ENCODE peak calls at places on chromosome 22, in six cellular contexts. Z, N, R, Q, O and P are unnamed samples. For H3K4me1, the result is how much of the 10 kb centered on the place peaks cover.

GRCh38 chr22:50497093-50497492 is 10.4 kb downstream of the LMF2 start:
- DNase-seq in Z (no peak), N (no peak), R (no peak), Q (no peak), O (no peak), P (no peak)

GRCh38 chr22:49687333-49687732 is 140.3 kb downstream of the BRD1 start:
- DNase-seq in Z (no peak), N (no peak), R (no peak), Q (no peak), O (no peak), P (no peak)

GRCh38 chr22:16866167-16866566 is 41.0 kb upstream of the XKR3 start:
- DNase-seq in Z (no peak), N (no peak), R (no peak), Q (no peak), O (no peak), P (no peak)

GRCh38 chr22:36823177-36823839 is 6.5 kb upstream of the PVALB start:
- DNase-seq in Z (peak), N (peak), R (peak), Q (peak), O (no peak), P (no peak)

GRCh38 chr22:36368359-36368983 is 19.3 kb downstream of the MYH9 start:
- DNase-seq in Z (peak), N (peak), R (peak), Q (peak), O (peak), P (peak)

GRCh38 chr22:24090581-24090980 is 79.5 kb downstream of the CABIN1 start:
- DNase-seq in Z (no peak), N (no peak), R (peak), Q (no peak), O (no peak), P (no peak)

GRCh38 chr22:30044369-30044768 is 35.9 kb upstream of the HORMAD2 start:
- DNase-seq in Z (no peak), N (peak), R (peak), Q (no peak), O (no peak), P (peak)

GRCh38 chr22:29143848-29144785 is 61.6 kb upstream of the EMID1 start:
- DNase-seq in Z (no peak), N (no peak), R (no peak), Q (no peak), O (no peak), P (no peak)

GRCh38 chr22:24106385-24107381 is 74.6 kb upstream of the SUSD2 start:
- DNase-seq in Z (peak), N (peak), R (no peak), Q (peak), O (no peak), P (no peak)

GRCh38 chr22:17903564-17904295 is 120.6 kb downstream of the MICAL3 start:
- DNase-seq in Z (no peak), N (no peak), R (no peak), Q (no peak), O (no peak), P (no peak)

GRCh38 chr22:37169412-37169811 is 18.6 kb downstream of the C1QTNF6 start:
- DNase-seq in Z (no peak), N (no peak), R (no peak), Q (no peak), O (no peak), P (no peak)

GRCh38 chr22:24768537-24769374 is 5.8 kb downstream of the PIWIL3 start:
- DNase-seq in Z (peak), N (peak), R (peak), Q (peak), O (no peak), P (peak)

GRCh38 chr22:35477911-35478582 is 62.6 kb upstream of the RASD2 start:
- DNase-seq in Z (no peak), N (peak), R (peak), Q (peak), O (no peak), P (no peak)

GRCh38 chr22:40898850-40899357 is 37.0 kb upstream of the DNAJB7 start:
- DNase-seq in Z (peak), N (peak), R (peak), Q (no peak), O (no peak), P (peak)

GRCh38 chr22:38412435-38413084 is 42.4 kb downstream of the KCNJ4 start:
- DNase-seq in Z (no peak), N (no peak), R (no peak), Q (peak), O (no peak), P (peak)

GRCh38 chr22:38298312-38299000 is 18.8 kb downstream of the CSNK1E start:
- DNase-seq in Z (peak), N (peak), R (peak), Q (peak), O (no peak), P (peak)

GRCh38 chr22:25976346-25976745 is 192.9 kb upstream of the SEZ6L start:
- DNase-seq in Z (no peak), N (no peak), R (no peak), Q (no peak), O (no peak), P (no peak)

GRCh38 chr22:50314455-50315288 is 7.2 kb upstream of the PLXNB2 start:
- DNase-seq in Z (no peak), N (no peak), R (no peak), Q (peak), O (no peak), P (no peak)

GRCh38 chr22:35230839-35231584 is 26.3 kb upstream of the HMGXB4 start:
- DNase-seq in Z (no peak), N (no peak), R (no peak), Q (no peak), O (no peak), P (no peak)

GRCh38 chr22:24427500-24428164 is at the start of gene ADORA2A:
- DNase-seq in Z (no peak), N (no peak), R (no peak), Q (no peak), O (no peak), P (no peak)

GRCh38 chr22:31947296-31947695 is 3.0 kb downstream of the YWHAH start:
- DNase-seq in Z (peak), N (no peak), R (no peak), Q (no peak), O (no peak), P (peak)
- H3K4me1 ChIP-seq in Z (under half), N (under half), R (under half), Q (under half), O (under half), P (under half)

DNA sequence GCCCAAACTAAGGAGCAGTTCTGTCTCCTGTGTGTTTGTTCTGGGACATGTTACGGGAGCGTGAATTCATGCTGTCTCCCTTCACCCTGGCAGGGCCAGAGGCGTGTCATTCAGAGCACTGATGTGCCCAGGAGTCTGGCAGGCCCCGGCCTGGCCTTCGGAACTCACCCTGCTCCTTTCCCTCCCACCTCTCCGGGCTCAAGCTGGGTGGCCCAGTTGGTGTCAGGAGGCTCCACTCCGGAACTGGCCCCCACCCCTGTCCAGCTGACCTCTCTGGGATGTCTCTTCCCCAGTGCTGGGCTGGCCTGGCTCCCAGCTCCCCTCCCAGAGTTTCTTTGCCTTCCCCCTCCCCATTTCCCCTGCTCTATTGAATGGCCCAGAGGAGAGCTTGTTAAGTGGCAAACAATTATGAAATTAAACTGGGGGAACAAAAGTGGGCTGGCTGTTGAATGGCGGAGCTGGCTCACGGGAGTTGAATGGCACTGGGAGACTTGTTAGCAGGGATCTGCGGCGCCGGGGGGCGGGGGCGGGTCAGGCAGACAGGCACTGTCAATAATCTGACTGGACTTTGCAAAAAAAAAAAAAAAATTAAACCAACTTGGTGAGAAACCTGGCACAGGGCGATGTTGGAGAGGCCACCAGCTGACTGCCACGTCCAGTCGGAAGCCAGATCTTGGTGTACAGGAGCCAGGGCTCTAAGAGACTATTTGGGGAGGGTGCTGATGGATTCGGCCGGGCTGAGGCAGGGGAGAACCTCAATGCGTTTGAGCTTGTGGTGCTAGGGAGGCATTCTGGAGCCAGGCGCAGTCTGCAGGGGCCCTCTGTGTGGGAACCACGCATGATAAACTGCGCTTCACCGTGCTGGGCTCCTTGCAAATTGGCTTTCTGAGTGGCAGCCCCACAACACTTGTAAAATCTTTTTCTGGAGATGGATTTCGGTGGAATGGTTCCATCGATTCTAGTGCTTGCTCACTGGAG is 1.3 kb downstream of the MPPED1 start:
- DNase-seq in Z (no peak), N (no peak), R (no peak), Q (no peak), O (no peak), P (no peak)
- H2BK120ac ChIP-seq in Z (no peak), N (no peak), R (no peak), Q (no peak), O (no peak), P (no peak)

DNA sequence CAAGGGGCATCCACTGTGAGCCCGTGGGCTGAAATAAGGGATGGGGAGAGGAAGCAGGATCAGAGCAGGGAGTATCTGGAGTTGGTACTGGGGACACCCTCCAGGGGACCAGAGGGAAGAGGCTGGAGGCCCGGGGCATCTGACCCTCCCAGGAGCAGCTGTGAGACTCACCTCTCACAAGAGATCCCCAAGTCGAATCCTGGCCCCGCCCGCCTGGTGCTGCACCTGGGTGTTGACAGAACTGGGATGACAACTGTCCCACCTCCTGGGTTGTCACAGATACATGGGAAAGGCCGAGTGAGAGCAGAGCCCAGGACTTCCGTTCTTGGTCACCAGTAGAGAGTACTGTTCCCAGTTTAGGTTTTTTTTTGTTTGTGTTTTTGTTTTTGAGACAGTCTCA is 78.9 kb downstream of the CELSR1 start:
- DNase-seq in Z (no peak), N (no peak), R (no peak), Q (no peak), O (no peak), P (peak)
- H3K23ac ChIP-seq in Z (no peak), N (no peak), R (no peak), Q (no peak), O (no peak), P (no peak)

DNA sequence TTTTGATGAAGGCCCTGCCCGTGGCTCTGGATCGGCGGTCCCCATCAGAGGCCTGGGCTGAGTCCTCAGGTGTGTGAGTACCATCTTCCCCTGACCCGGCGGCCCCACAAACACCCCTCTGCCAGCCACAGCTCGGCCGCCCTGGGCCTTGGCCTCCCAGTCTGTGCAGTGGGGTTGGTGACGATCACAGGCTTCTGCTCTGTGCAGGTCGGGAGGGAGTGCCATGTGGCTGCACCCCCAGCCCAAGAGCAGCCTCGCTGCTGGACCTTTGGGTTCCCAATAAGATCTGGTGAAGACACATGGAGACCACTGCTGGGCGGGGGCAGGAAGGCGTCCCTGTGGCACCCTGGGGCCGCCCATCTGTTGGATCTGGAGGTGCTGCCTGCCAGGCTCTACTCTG is 47.1 kb upstream of the PPARA start:
- DNase-seq in Z (no peak), N (no peak), R (no peak), Q (no peak), O (no peak), P (no peak)
- H3K4me1 ChIP-seq in Z (under half), N (half or more), R (under half), Q (under half), O (under half), P (under half)

GRCh38 chr22:28021116-28021997 is 102.3 kb upstream of the PITPNB start:
- DNase-seq in Z (no peak), N (no peak), R (no peak), Q (no peak), O (no peak), P (no peak)

GRCh38 chr22:28019881-28020861 is 101.1 kb upstream of the PITPNB start:
- DNase-seq in Z (peak), N (peak), R (peak), Q (peak), O (peak), P (peak)

GRCh38 chr22:28023036-28023435 is 104.0 kb upstream of the PITPNB start:
- DNase-seq in Z (no peak), N (no peak), R (no peak), Q (no peak), O (no peak), P (no peak)

GRCh38 chr22:28023774-28024173 is 104.7 kb upstream of the PITPNB start:
- DNase-seq in Z (peak), N (no peak), R (no peak), Q (no peak), O (no peak), P (no peak)

DNA sequence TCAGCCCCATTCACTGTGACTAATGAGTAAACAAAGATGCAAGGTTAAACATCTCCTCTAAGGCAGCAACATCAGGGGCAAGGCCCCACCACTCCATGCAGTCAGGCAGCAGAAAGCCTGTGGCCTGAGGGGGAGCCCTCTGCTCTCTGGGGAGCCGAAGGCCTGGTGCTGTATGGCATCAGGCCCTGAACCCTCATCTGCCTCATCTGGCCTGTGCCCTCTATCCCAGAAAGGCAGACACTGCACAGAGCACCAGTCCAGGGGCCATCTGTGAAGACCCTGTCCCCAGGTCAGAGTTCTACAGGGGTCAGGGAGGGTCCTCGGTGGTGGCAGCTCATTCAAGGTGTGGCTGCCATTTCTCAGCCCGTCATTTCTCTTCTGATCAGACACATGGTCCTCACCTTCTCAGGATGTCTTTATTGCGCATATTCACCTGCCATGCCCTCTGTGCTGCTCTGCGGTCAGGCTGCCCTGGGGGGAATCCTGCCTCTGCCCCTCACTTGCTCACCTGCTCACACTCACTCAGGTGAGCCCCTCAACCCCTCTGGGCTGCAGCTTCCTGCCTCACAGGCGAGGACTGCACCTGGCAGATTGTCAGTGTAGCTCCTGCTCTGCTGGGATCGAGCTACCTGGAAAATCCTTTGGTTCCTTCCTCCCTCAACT is 103.1 kb upstream of the PITPNB start:
- DNase-seq in Z (no peak), N (no peak), R (no peak), Q (no peak), O (no peak), P (no peak)
- H2BK120ac ChIP-seq in Z (no peak), N (no peak), R (no peak), Q (no peak), O (no peak), P (no peak)

GRCh38 chr22:39650996-39651782 is 80.6 kb downstream of the CACNA1I start:
- DNase-seq in Z (no peak), N (no peak), R (no peak), Q (no peak), O (no peak), P (no peak)

GRCh38 chr22:39646614-39647210 is 76.2 kb downstream of the CACNA1I start:
- DNase-seq in Z (no peak), N (no peak), R (no peak), Q (no peak), O (no peak), P (no peak)

GRCh38 chr22:39647836-39648500 is 77.4 kb downstream of the CACNA1I start:
- DNase-seq in Z (no peak), N (no peak), R (no peak), Q (no peak), O (no peak), P (no peak)

GRCh38 chr22:39651783-39652058 is 81.2 kb downstream of the CACNA1I start:
- DNase-seq in Z (no peak), N (peak), R (peak), Q (no peak), O (no peak), P (no peak)

DNA sequence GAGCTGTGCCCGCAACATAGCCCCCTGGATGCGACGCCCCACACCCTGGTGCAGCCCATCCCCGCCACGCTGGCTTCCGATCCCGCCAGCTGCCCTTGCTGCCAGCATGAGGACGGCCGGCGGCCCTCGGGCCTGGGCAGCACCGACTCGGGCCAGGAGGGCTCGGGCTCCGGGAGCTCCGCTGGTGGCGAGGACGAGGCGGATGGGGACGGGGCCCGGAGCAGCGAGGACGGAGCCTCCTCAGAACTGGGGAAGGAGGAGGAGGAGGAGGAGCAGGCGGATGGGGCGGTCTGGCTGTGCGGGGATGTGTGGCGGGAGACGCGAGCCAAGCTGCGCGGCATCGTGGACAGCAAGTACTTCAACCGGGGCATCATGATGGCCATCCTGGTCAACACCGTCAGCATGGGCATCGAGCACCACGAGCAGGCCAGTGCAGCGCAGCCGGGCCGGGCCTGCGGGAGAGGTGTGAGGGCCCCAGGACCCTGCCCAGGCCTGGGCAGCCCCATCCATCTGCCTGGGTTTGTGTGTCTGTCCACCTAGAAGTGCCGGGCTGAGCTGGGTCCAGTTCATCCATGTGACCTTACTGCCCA is 79.0 kb downstream of the CACNA1I start:
- DNase-seq in Z (no peak), N (no peak), R (no peak), Q (no peak), O (no peak), P (no peak)
- H3K23ac ChIP-seq in Z (no peak), N (no peak), R (no peak), Q (no peak), O (no peak), P (no peak)